ENCODE peak calls at places on chromosomes 6 and 20, in ten cellular contexts. One of them, this sample, is unnamed.

GRCh38 chr6:110255356-110255755 is 75.1 kb downstream of the CDC40 start:
- DNase-seq in activated naive CD8-positive, alpha-beta T cell treated with anti-CD3 and anti-CD28 coated beads, Interleukin-2, amount 50 U/mL, for 24 hours: peak
- DNase-seq in effector CD4-positive, alpha-beta T cell: no peak
- DNase-seq in stimulated activated CD4-positive, alpha-beta T cell treated with anti-CD3 and anti-CD28 coated beads, Interleukin-4, amount 100 ng/mL, for 24 hours: no peak
- DNase-seq in non-pigmented ciliary epithelial cell: peak
- DNase-seq in mesothelial cell of epicardium: peak
- DNase-seq in NCI-H1930: no peak
- DNase-seq in effector memory CD4-positive, alpha-beta T cell: no peak
- DNase-seq in choroid plexus epithelial cell: peak
- DNase-seq in foreskin melanocyte: peak
- DNase-seq in this sample: peak

GRCh38 chr20:40471261-40471629 is 217.8 kb downstream of the MAFB start:
- DNase-seq in effector CD4-positive, alpha-beta T cell: no peak
- DNase-seq in effector memory CD4-positive, alpha-beta T cell: no peak
- DNase-seq in NCI-H1930: peak
- DNase-seq in activated naive CD8-positive, alpha-beta T cell treated with anti-CD3 and anti-CD28 coated beads, Interleukin-2, amount 50 U/mL, for 24 hours: no peak
- DNase-seq in mesothelial cell of epicardium: no peak
- DNase-seq in choroid plexus epithelial cell: peak
- DNase-seq in foreskin melanocyte: no peak
- DNase-seq in stimulated activated CD4-positive, alpha-beta T cell treated with anti-CD3 and anti-CD28 coated beads, Interleukin-4, amount 100 ng/mL, for 24 hours: no peak
- DNase-seq in non-pigmented ciliary epithelial cell: no peak
- DNase-seq in this sample: no peak

GRCh38 chr6:5422321-5422915 is 161.1 kb downstream of the FARS2 start:
- DNase-seq in effector memory CD4-positive, alpha-beta T cell: no peak
- DNase-seq in NCI-H1930: no peak
- DNase-seq in mesothelial cell of epicardium: no peak
- DNase-seq in activated naive CD8-positive, alpha-beta T cell treated with anti-CD3 and anti-CD28 coated beads, Interleukin-2, amount 50 U/mL, for 24 hours: peak
- DNase-seq in foreskin melanocyte: no peak
- DNase-seq in choroid plexus epithelial cell: peak
- DNase-seq in stimulated activated CD4-positive, alpha-beta T cell treated with anti-CD3 and anti-CD28 coated beads, Interleukin-4, amount 100 ng/mL, for 24 hours: no peak
- DNase-seq in effector CD4-positive, alpha-beta T cell: no peak
- DNase-seq in non-pigmented ciliary epithelial cell: peak
- DNase-seq in this sample: peak

GRCh38 chr20:24149881-24150307 is 161.3 kb upstream of the GGTLC1 start:
- DNase-seq in activated naive CD8-positive, alpha-beta T cell treated with anti-CD3 and anti-CD28 coated beads, Interleukin-2, amount 50 U/mL, for 24 hours: no peak
- DNase-seq in foreskin melanocyte: no peak
- DNase-seq in stimulated activated CD4-positive, alpha-beta T cell treated with anti-CD3 and anti-CD28 coated beads, Interleukin-4, amount 100 ng/mL, for 24 hours: no peak
- DNase-seq in mesothelial cell of epicardium: no peak
- DNase-seq in NCI-H1930: peak
- DNase-seq in effector memory CD4-positive, alpha-beta T cell: no peak
- DNase-seq in non-pigmented ciliary epithelial cell: no peak
- DNase-seq in choroid plexus epithelial cell: no peak
- DNase-seq in effector CD4-positive, alpha-beta T cell: no peak
- DNase-seq in this sample: peak

GRCh38 chr6:81844686-81845085 is 92.2 kb upstream of the TENT5A start:
- DNase-seq in activated naive CD8-positive, alpha-beta T cell treated with anti-CD3 and anti-CD28 coated beads, Interleukin-2, amount 50 U/mL, for 24 hours: no peak
- DNase-seq in effector memory CD4-positive, alpha-beta T cell: no peak
- DNase-seq in non-pigmented ciliary epithelial cell: no peak
- DNase-seq in foreskin melanocyte: no peak
- DNase-seq in effector CD4-positive, alpha-beta T cell: no peak
- DNase-seq in NCI-H1930: no peak
- DNase-seq in choroid plexus epithelial cell: no peak
- DNase-seq in mesothelial cell of epicardium: no peak
- DNase-seq in stimulated activated CD4-positive, alpha-beta T cell treated with anti-CD3 and anti-CD28 coated beads, Interleukin-4, amount 100 ng/mL, for 24 hours: no peak
- DNase-seq in this sample: no peak

GRCh38 chr20:51462566-51463276 is 79.8 kb downstream of the NFATC2 start:
- DNase-seq in activated naive CD8-positive, alpha-beta T cell treated with anti-CD3 and anti-CD28 coated beads, Interleukin-2, amount 50 U/mL, for 24 hours: no peak
- DNase-seq in NCI-H1930: no peak
- DNase-seq in non-pigmented ciliary epithelial cell: no peak
- DNase-seq in foreskin melanocyte: no peak
- DNase-seq in choroid plexus epithelial cell: peak
- DNase-seq in mesothelial cell of epicardium: no peak
- DNase-seq in effector CD4-positive, alpha-beta T cell: no peak
- DNase-seq in stimulated activated CD4-positive, alpha-beta T cell treated with anti-CD3 and anti-CD28 coated beads, Interleukin-4, amount 100 ng/mL, for 24 hours: no peak
- DNase-seq in effector memory CD4-positive, alpha-beta T cell: no peak
- DNase-seq in this sample: no peak

GRCh38 chr6:148289153-148289552 is 53.5 kb upstream of the SASH1 start:
- DNase-seq in effector memory CD4-positive, alpha-beta T cell: no peak
- DNase-seq in choroid plexus epithelial cell: peak
- DNase-seq in stimulated activated CD4-positive, alpha-beta T cell treated with anti-CD3 and anti-CD28 coated beads, Interleukin-4, amount 100 ng/mL, for 24 hours: no peak
- DNase-seq in non-pigmented ciliary epithelial cell: no peak
- DNase-seq in NCI-H1930: no peak
- DNase-seq in activated naive CD8-positive, alpha-beta T cell treated with anti-CD3 and anti-CD28 coated beads, Interleukin-2, amount 50 U/mL, for 24 hours: no peak
- DNase-seq in effector CD4-positive, alpha-beta T cell: no peak
- DNase-seq in foreskin melanocyte: no peak
- DNase-seq in mesothelial cell of epicardium: no peak
- DNase-seq in this sample: no peak

GRCh38 chr6:35392773-35393672 is 50.7 kb downstream of the PPARD start:
- DNase-seq in effector CD4-positive, alpha-beta T cell: no peak
- DNase-seq in stimulated activated CD4-positive, alpha-beta T cell treated with anti-CD3 and anti-CD28 coated beads, Interleukin-4, amount 100 ng/mL, for 24 hours: no peak
- DNase-seq in NCI-H1930: no peak
- DNase-seq in activated naive CD8-positive, alpha-beta T cell treated with anti-CD3 and anti-CD28 coated beads, Interleukin-2, amount 50 U/mL, for 24 hours: no peak
- DNase-seq in mesothelial cell of epicardium: no peak
- DNase-seq in effector memory CD4-positive, alpha-beta T cell: no peak
- DNase-seq in non-pigmented ciliary epithelial cell: no peak
- DNase-seq in foreskin melanocyte: no peak
- DNase-seq in choroid plexus epithelial cell: no peak
- DNase-seq in this sample: no peak

GRCh38 chr6:83051386-83052172 is 14.1 kb downstream of the UBE3D start:
- DNase-seq in non-pigmented ciliary epithelial cell: no peak
- DNase-seq in activated naive CD8-positive, alpha-beta T cell treated with anti-CD3 and anti-CD28 coated beads, Interleukin-2, amount 50 U/mL, for 24 hours: no peak
- DNase-seq in NCI-H1930: no peak
- DNase-seq in foreskin melanocyte: no peak
- DNase-seq in effector memory CD4-positive, alpha-beta T cell: no peak
- DNase-seq in mesothelial cell of epicardium: no peak
- DNase-seq in effector CD4-positive, alpha-beta T cell: no peak
- DNase-seq in choroid plexus epithelial cell: no peak
- DNase-seq in stimulated activated CD4-positive, alpha-beta T cell treated with anti-CD3 and anti-CD28 coated beads, Interleukin-4, amount 100 ng/mL, for 24 hours: no peak
- DNase-seq in this sample: no peak

GRCh38 chr20:35716330-35716729 is 17.1 kb downstream of the ROMO1 start:
- DNase-seq in stimulated activated CD4-positive, alpha-beta T cell treated with anti-CD3 and anti-CD28 coated beads, Interleukin-4, amount 100 ng/mL, for 24 hours: no peak
- DNase-seq in non-pigmented ciliary epithelial cell: no peak
- DNase-seq in NCI-H1930: no peak
- DNase-seq in choroid plexus epithelial cell: no peak
- DNase-seq in effector CD4-positive, alpha-beta T cell: no peak
- DNase-seq in foreskin melanocyte: no peak
- DNase-seq in effector memory CD4-positive, alpha-beta T cell: no peak
- DNase-seq in mesothelial cell of epicardium: no peak
- DNase-seq in activated naive CD8-positive, alpha-beta T cell treated with anti-CD3 and anti-CD28 coated beads, Interleukin-2, amount 50 U/mL, for 24 hours: no peak
- DNase-seq in this sample: no peak

GRCh38 chr20:23161244-23161875 is 75.2 kb upstream of the CD93 start:
- DNase-seq in foreskin melanocyte: no peak
- DNase-seq in non-pigmented ciliary epithelial cell: no peak
- DNase-seq in NCI-H1930: no peak
- DNase-seq in activated naive CD8-positive, alpha-beta T cell treated with anti-CD3 and anti-CD28 coated beads, Interleukin-2, amount 50 U/mL, for 24 hours: no peak
- DNase-seq in mesothelial cell of epicardium: peak
- DNase-seq in effector memory CD4-positive, alpha-beta T cell: no peak
- DNase-seq in effector CD4-positive, alpha-beta T cell: no peak
- DNase-seq in stimulated activated CD4-positive, alpha-beta T cell treated with anti-CD3 and anti-CD28 coated beads, Interleukin-4, amount 100 ng/mL, for 24 hours: no peak
- DNase-seq in choroid plexus epithelial cell: peak
- DNase-seq in this sample: no peak

GRCh38 chr6:31170600-31170881 is at the start of gene POU5F1:
- DNase-seq in choroid plexus epithelial cell: no peak
- DNase-seq in mesothelial cell of epicardium: no peak
- DNase-seq in foreskin melanocyte: no peak
- DNase-seq in non-pigmented ciliary epithelial cell: no peak
- DNase-seq in effector CD4-positive, alpha-beta T cell: no peak
- DNase-seq in effector memory CD4-positive, alpha-beta T cell: no peak
- DNase-seq in NCI-H1930: no peak
- DNase-seq in stimulated activated CD4-positive, alpha-beta T cell treated with anti-CD3 and anti-CD28 coated beads, Interleukin-4, amount 100 ng/mL, for 24 hours: no peak
- DNase-seq in activated naive CD8-positive, alpha-beta T cell treated with anti-CD3 and anti-CD28 coated beads, Interleukin-2, amount 50 U/mL, for 24 hours: no peak
- DNase-seq in this sample: no peak

GRCh38 chr20:33328157-33328556 is 45.1 kb downstream of the BPIFB1 start:
- DNase-seq in effector memory CD4-positive, alpha-beta T cell: no peak
- DNase-seq in foreskin melanocyte: no peak
- DNase-seq in mesothelial cell of epicardium: no peak
- DNase-seq in NCI-H1930: no peak
- DNase-seq in activated naive CD8-positive, alpha-beta T cell treated with anti-CD3 and anti-CD28 coated beads, Interleukin-2, amount 50 U/mL, for 24 hours: no peak
- DNase-seq in effector CD4-positive, alpha-beta T cell: no peak
- DNase-seq in choroid plexus epithelial cell: no peak
- DNase-seq in stimulated activated CD4-positive, alpha-beta T cell treated with anti-CD3 and anti-CD28 coated beads, Interleukin-4, amount 100 ng/mL, for 24 hours: no peak
- DNase-seq in non-pigmented ciliary epithelial cell: no peak
- DNase-seq in this sample: no peak

GRCh38 chr6:5439749-5440148 is 178.4 kb downstream of the FARS2 start:
- DNase-seq in mesothelial cell of epicardium: no peak
- DNase-seq in effector memory CD4-positive, alpha-beta T cell: no peak
- DNase-seq in NCI-H1930: no peak
- DNase-seq in stimulated activated CD4-positive, alpha-beta T cell treated with anti-CD3 and anti-CD28 coated beads, Interleukin-4, amount 100 ng/mL, for 24 hours: no peak
- DNase-seq in activated naive CD8-positive, alpha-beta T cell treated with anti-CD3 and anti-CD28 coated beads, Interleukin-2, amount 50 U/mL, for 24 hours: no peak
- DNase-seq in non-pigmented ciliary epithelial cell: no peak
- DNase-seq in foreskin melanocyte: no peak
- DNase-seq in effector CD4-positive, alpha-beta T cell: no peak
- DNase-seq in choroid plexus epithelial cell: peak
- DNase-seq in this sample: no peak

GRCh38 chr20:46558511-46558959 is 8.1 kb upstream of the OCSTAMP start:
- DNase-seq in choroid plexus epithelial cell: peak
- DNase-seq in non-pigmented ciliary epithelial cell: peak
- DNase-seq in activated naive CD8-positive, alpha-beta T cell treated with anti-CD3 and anti-CD28 coated beads, Interleukin-2, amount 50 U/mL, for 24 hours: peak
- DNase-seq in stimulated activated CD4-positive, alpha-beta T cell treated with anti-CD3 and anti-CD28 coated beads, Interleukin-4, amount 100 ng/mL, for 24 hours: peak
- DNase-seq in NCI-H1930: no peak
- DNase-seq in mesothelial cell of epicardium: no peak
- DNase-seq in effector memory CD4-positive, alpha-beta T cell: no peak
- DNase-seq in effector CD4-positive, alpha-beta T cell: no peak
- DNase-seq in foreskin melanocyte: no peak
- DNase-seq in this sample: no peak

GRCh38 chr20:51428451-51429143 is 113.9 kb downstream of the NFATC2 start:
- DNase-seq in NCI-H1930: no peak
- DNase-seq in stimulated activated CD4-positive, alpha-beta T cell treated with anti-CD3 and anti-CD28 coated beads, Interleukin-4, amount 100 ng/mL, for 24 hours: no peak
- DNase-seq in effector memory CD4-positive, alpha-beta T cell: no peak
- DNase-seq in activated naive CD8-positive, alpha-beta T cell treated with anti-CD3 and anti-CD28 coated beads, Interleukin-2, amount 50 U/mL, for 24 hours: no peak
- DNase-seq in foreskin melanocyte: no peak
- DNase-seq in effector CD4-positive, alpha-beta T cell: no peak
- DNase-seq in choroid plexus epithelial cell: peak
- DNase-seq in mesothelial cell of epicardium: peak
- DNase-seq in non-pigmented ciliary epithelial cell: no peak
- DNase-seq in this sample: no peak